ENCODE peak calls at places on chromosomes 6 and 20, in seven cellular contexts. Z is psoas muscle, I is choroid plexus epithelial cell, K is pancreas, Q is WERI-Rb-1, P is brain microvascular endothelial cell, T is mesothelial cell of epicardium. O is an unnamed sample.

GRCh38 chr6:81547149-81547548 is 205.3 kb downstream of the TENT5A start:
- DNase-seq in Z (no peak), I (no peak), K (no peak), Q (no peak), P (no peak), T (no peak), O (no peak)

GRCh38 chr6:167937948-167938911 is 59.2 kb upstream of the KIF25 start:
- DNase-seq in Z (no peak), I (no peak), K (no peak), Q (no peak), P (no peak), T (no peak), O (no peak)

GRCh38 chr6:4464638-4465037 is 311.6 kb upstream of the CDYL start:
- DNase-seq in Z (no peak), I (no peak), K (no peak), Q (no peak), P (no peak), T (no peak), O (no peak)

GRCh38 chr6:13916230-13916944 is 8.4 kb upstream of the RNF182 start:
- DNase-seq in Z (no peak), I (peak), K (no peak), Q (peak), P (peak), T (no peak), O (no peak)

GRCh38 chr6:10416863-10417641 is 2.2 kb upstream of the TFAP2A start:
- DNase-seq in Z (no peak), I (no peak), K (no peak), Q (no peak), P (no peak), T (no peak), O (no peak)

GRCh38 chr6:3350252-3350826 is 91.6 kb downstream of the PSMG4 start:
- DNase-seq in Z (no peak), I (no peak), K (no peak), Q (peak), P (no peak), T (no peak), O (no peak)

GRCh38 chr20:59832406-59833156 is 100.9 kb downstream of the SYCP2 start:
- DNase-seq in Z (no peak), I (no peak), K (no peak), Q (no peak), P (no peak), T (no peak), O (no peak)

GRCh38 chr20:43603124-43603523 is 12.4 kb downstream of the IFT52 start:
- DNase-seq in Z (no peak), I (no peak), K (no peak), Q (no peak), P (no peak), T (no peak), O (no peak)

GRCh38 chr20:42836339-42836738 is 353.4 kb downstream of the PTPRT start:
- DNase-seq in Z (no peak), I (no peak), K (no peak), Q (no peak), P (no peak), T (no peak), O (no peak)

GRCh38 chr6:134553941-134554340 is 236.0 kb upstream of the SGK1 start:
- DNase-seq in Z (no peak), I (no peak), K (no peak), Q (no peak), P (no peak), T (no peak), O (no peak)

GRCh38 chr6:53888931-53889330 is 94.1 kb downstream of the LRRC1 start:
- DNase-seq in Z (no peak), I (peak), K (no peak), Q (no peak), P (no peak), T (no peak), O (no peak)

GRCh38 chr6:47126647-47127339 is 84.7 kb upstream of the ADGRF1 start:
- DNase-seq in Z (no peak), I (peak), K (peak), Q (no peak), P (peak), T (no peak), O (no peak)
- TF ChIP-seq CTCF in Z (no peak), I (no peak), K (no peak), Q (no peak), P (no peak), T (no peak), O (no peak)

GRCh38 chr6:124854338-124854922 is 107.8 kb upstream of the RNF217 start:
- DNase-seq in Z (no peak), I (peak), K (no peak), Q (no peak), P (no peak), T (no peak), O (no peak)
- TF ChIP-seq CTCF in Z (peak), I (peak), K (no peak), Q (no peak), P (no peak), T (peak), O (peak)

GRCh38 chr6:48765352-48765961 is 654.5 kb upstream of the PTCHD4 start:
- DNase-seq in Z (no peak), I (peak), K (peak), Q (peak), P (peak), T (no peak), O (peak)
- TF ChIP-seq CTCF in Z (peak), I (peak), K (peak), Q (peak), P (peak), T (peak), O (peak)

GRCh38 chr20:63296411-63297299 is 3.7 kb downstream of the COL20A1 start:
- DNase-seq in Z (no peak), I (no peak), K (no peak), Q (no peak), P (no peak), T (no peak), O (no peak)

GRCh38 chr20:63294536-63294900 is 1.5 kb downstream of the COL20A1 start:
- DNase-seq in Z (no peak), I (no peak), K (no peak), Q (no peak), P (no peak), T (no peak), O (no peak)

GRCh38 chr20:63295018-63295417 is 2.0 kb downstream of the COL20A1 start:
- DNase-seq in Z (no peak), I (no peak), K (no peak), Q (no peak), P (no peak), T (no peak), O (no peak)

GRCh38 chr20:63295846-63296245 is 2.9 kb downstream of the COL20A1 start:
- DNase-seq in Z (no peak), I (no peak), K (no peak), Q (no peak), P (no peak), T (no peak), O (no peak)

GRCh38 chr20:63295422-63295821 is 2.4 kb downstream of the COL20A1 start:
- DNase-seq in Z (no peak), I (no peak), K (no peak), Q (peak), P (no peak), T (no peak), O (no peak)
- TF ChIP-seq CTCF in Z (no peak), I (peak), K (no peak), Q (peak), P (peak), T (no peak), O (no peak)

O was measured in activated CD8-positive, alpha-beta T cell treated with anti-CD3 and anti-CD28 coated beads for 36 hours.